ENCODE peak calls at places on chromosomes 12 and 14, in six cellular contexts. F is IMR-90, P is H9, I is neuronal stem cell, Z is H1, C is trophoblast cell. R is an unnamed sample.

GRCh38 chr12:30594509-30594908 is 101.2 kb downstream of the IPO8 start:
- DNase-seq in F (no peak), P (no peak), I (no peak), Z (no peak), C (no peak), R (no peak)

GRCh38 chr12:1858456-1858855 is 38.1 kb downstream of the LRTM2 start:
- DNase-seq in F (no peak), P (peak; percentile 24), I (no peak), Z (no peak), C (no peak), R (no peak)

GRCh38 chr12:22923768-22924167 is 298.8 kb downstream of the ETNK1 start:
- DNase-seq in F (no peak), P (no peak), I (no peak), Z (no peak), C (no peak), R (no peak)

GRCh38 chr12:17470460-17470859 is 619.5 kb downstream of the RERGL start:
- DNase-seq in F (no peak), P (no peak), I (no peak), Z (no peak), C (no peak), R (no peak)

GRCh38 chr12:49170924-49171323 is 18.0 kb downstream of the TUBA1A start:
- DNase-seq in F (no peak), P (no peak), I (no peak), Z (no peak), C (no peak), R (no peak)

GRCh38 chr12:27616356-27617150 is 79.7 kb upstream of the REP15 start:
- DNase-seq in F (no peak), P (no peak), I (no peak), Z (no peak), C (no peak), R (no peak)

GRCh38 chr12:570237-570925 is 92.9 kb downstream of the NINJ2 start:
- DNase-seq in F (peak; percentile 82), P (peak; percentile 89), I (peak; percentile 45), Z (no peak), C (peak; percentile 74), R (peak; percentile 92)

GRCh38 chr12:17489452-17489851 is 600.5 kb downstream of the RERGL start:
- DNase-seq in F (no peak), P (peak; percentile 50), I (no peak), Z (no peak), C (no peak), R (no peak)

GRCh38 chr12:51270847-51271518 is 768 bp upstream of the SMAGP start:
- DNase-seq in F (peak; percentile 86), P (no peak), I (no peak), Z (no peak), C (peak; percentile 27), R (peak; percentile 73)

GRCh38 chr14:96084796-96085195 is 45.6 kb downstream of the C14orf132 start:
- DNase-seq in F (no peak), P (no peak), I (no peak), Z (no peak), C (no peak), R (no peak)

GRCh38 chr14:60506462-60506984 is 2.4 kb upstream of the SIX6 start:
- DNase-seq in F (no peak), P (peak; percentile 49), I (peak; percentile 30), Z (no peak), C (no peak), R (no peak)

GRCh38 chr14:94449930-94450329 is 2.7 kb downstream of the SERPINA11 start:
- DNase-seq in F (no peak), P (no peak), I (no peak), Z (no peak), C (no peak), R (no peak)

GRCh38 chr12:117986705-117987469 is 18.1 kb upstream of the KSR2 start:
- DNase-seq in F (peak; percentile 17), P (no peak), I (no peak), Z (no peak), C (no peak), R (no peak)

GRCh38 chr14:90522585-90523191 is 125.9 kb downstream of the CALM1 start:
- DNase-seq in F (no peak), P (no peak), I (no peak), Z (no peak), C (no peak), R (no peak)

GRCh38 chr12:128817115-128818015 is 6.4 kb downstream of the SLC15A4 start:
- DNase-seq in F (peak; percentile 55), P (no peak), I (no peak), Z (no peak), C (no peak), R (peak; percentile 79)

GRCh38 chr14:99479903-99480855 is 480 bp downstream of the SETD3 start:
- DNase-seq in F (peak; percentile 65), P (peak; percentile 47), I (peak; percentile 48), Z (no peak), C (no peak), R (peak; percentile 83)

GRCh38 chr12:72369560-72369959 is 97.4 kb downstream of the TRHDE start:
- DNase-seq in F (peak; percentile 62), P (no peak), I (no peak), Z (no peak), C (no peak), R (peak; percentile 45)
- H3K14ac ChIP-seq in F (no peak overlapping the region), P (no peak overlapping the region), I (no peak overlapping the region), Z (no peak overlapping the region), C (no peak overlapping the region), R (no peak overlapping the region)

GRCh38 chr14:33062881-33063280 is 124.2 kb downstream of the NPAS3 start:
- DNase-seq in F (no peak), P (no peak), I (no peak), Z (no peak), C (peak; percentile 44), R (peak; percentile 44)
- H3K14ac ChIP-seq in F (no peak overlapping the region), P (no peak overlapping the region), I (no peak overlapping the region), Z (no peak overlapping the region), C (no peak overlapping the region), R (no peak overlapping the region)

DNA sequence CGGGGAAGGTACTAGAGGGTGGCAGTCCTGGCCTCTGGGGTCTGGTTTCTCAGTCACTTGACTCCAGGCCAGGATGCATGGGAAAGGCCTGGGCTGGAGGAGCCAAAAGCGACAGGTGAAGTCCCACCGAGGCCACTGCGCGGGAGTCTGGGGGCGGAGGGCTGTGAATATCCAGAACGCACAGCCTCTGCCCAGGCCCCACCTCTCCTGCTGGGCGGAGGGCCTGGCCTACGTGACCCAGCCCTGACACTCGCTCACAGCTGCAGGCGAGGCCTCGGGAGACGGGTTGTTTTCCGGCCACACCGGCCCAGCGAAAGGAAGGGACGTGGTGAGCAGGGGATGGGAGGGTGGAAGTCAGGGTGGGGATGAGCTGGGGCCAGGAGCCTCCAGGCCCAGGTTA is 91.2 kb downstream of the RFLNA start:
- DNase-seq in F (no peak), P (no peak), I (no peak), Z (no peak), C (peak; percentile 82), R (peak; percentile 53)
- H3K14ac ChIP-seq in F (peak overlapping the region; percentile 33), P (no peak overlapping the region), I (peak overlapping the region; percentile 82), Z (no peak overlapping the region), C (peak overlapping the region; percentile 94), R (no peak overlapping the region)

GRCh38 chr14:35750202-35750904 is 58.7 kb downstream of the RALGAPA1 start:
- DNase-seq in F (no peak), P (no peak), I (no peak), Z (no peak), C (no peak), R (no peak)
- H3K14ac ChIP-seq in F (no peak overlapping the region), P (no peak overlapping the region), I (no peak overlapping the region), Z (no peak overlapping the region), C (no peak overlapping the region), R (no peak overlapping the region)

R was measured in mesenchymal stem cell.